ENCODE peak calls at places on chromosomes 7 and 10, in seven cellular contexts. Y, D, W, F, X, M and A are unnamed samples.

GRCh38 chr10:71266147-71266917 is 52.7 kb upstream of the SLC29A3 start:
- DNase-seq in Y (peak), D (peak), W (no peak), F (no peak), X (no peak), M (no peak), A (no peak)

GRCh38 chr10:117666131-117666530 is 123.6 kb downstream of the EMX2 start:
- DNase-seq in Y (no peak), D (no peak), W (no peak), F (no peak), X (no peak), M (no peak), A (no peak)

GRCh38 chr10:131211556-131211955 is 100.0 kb downstream of the TCERG1L start:
- DNase-seq in Y (no peak), D (no peak), W (no peak), F (no peak), X (no peak), M (no peak), A (no peak)

GRCh38 chr7:155380221-155380861 is 77.6 kb upstream of the EN2 start:
- DNase-seq in Y (peak), D (peak), W (peak), F (peak), X (peak), M (peak), A (peak)

GRCh38 chr7:13279854-13280435 is 592.5 kb downstream of the ARL4A start:
- DNase-seq in Y (peak), D (no peak), W (no peak), F (no peak), X (peak), M (no peak), A (peak)

GRCh38 chr10:11401314-11402222 is 209.9 kb downstream of the USP6NL start:
- DNase-seq in Y (no peak), D (no peak), W (no peak), F (no peak), X (no peak), M (no peak), A (no peak)

GRCh38 chr10:120729508-120729907 is 121.7 kb upstream of the WDR11 start:
- DNase-seq in Y (no peak), D (no peak), W (no peak), F (no peak), X (no peak), M (no peak), A (no peak)

GRCh38 chr7:142855756-142856564 is 1.1 kb downstream of the EPHB6 start:
- DNase-seq in Y (no peak), D (peak), W (no peak), F (no peak), X (no peak), M (no peak), A (no peak)

GRCh38 chr7:139044813-139045794 is 9.3 kb upstream of the ZC3HAV1L start:
- DNase-seq in Y (no peak), D (no peak), W (no peak), F (no peak), X (no peak), M (no peak), A (no peak)

GRCh38 chr10:122567056-122567660 is 6.6 kb downstream of the DMBT1 start:
- DNase-seq in Y (no peak), D (peak), W (peak), F (peak), X (no peak), M (no peak), A (no peak)

GRCh38 chr7:107610353-107610752 is 30.3 kb downstream of the BCAP29 start:
- DNase-seq in Y (no peak), D (no peak), W (no peak), F (no peak), X (no peak), M (no peak), A (no peak)

GRCh38 chr7:154774303-154774702 is 228.6 kb downstream of the PAXIP1 start:
- DNase-seq in Y (no peak), D (no peak), W (no peak), F (no peak), X (no peak), M (no peak), A (no peak)

GRCh38 chr10:89516149-89516832 is 19.1 kb downstream of the SLC16A12 start:
- DNase-seq in Y (peak), D (peak), W (peak), F (no peak), X (peak), M (no peak), A (no peak)

GRCh38 chr7:7178081-7178480 is 4.3 kb upstream of the C1GALT1 start:
- DNase-seq in Y (peak), D (no peak), W (no peak), F (no peak), X (no peak), M (no peak), A (no peak)

GRCh38 chr7:100694196-100694745 is at the start of gene GIGYF1:
- DNase-seq in Y (peak), D (peak), W (peak), F (peak), X (peak), M (peak), A (peak)